ENCODE peak calls at places on chromosomes 16 and 17, in four cellular contexts. P is GM23338; E is stimulated activated CD8-positive, alpha-beta memory T cell treated with anti-CD3 and anti-CD28 coated beads, Interleukin-2, amount 100 ng/mL, for 1 hour; N is IMR-90. U is an unnamed sample.

GRCh38 chr16:83356266-83356665 is 451.5 kb upstream of the HSBP1 start:
- DNase-seq in P (peak; percentile 89), E (no peak), N (peak; percentile 65), U (no peak)

GRCh38 chr17:72976971-72977767 is 115.3 kb downstream of the SLC39A11 start:
- DNase-seq in P (no peak), E (no peak), N (peak; percentile 95), U (peak; percentile 81)

GRCh38 chr16:89409161-89409711 is 81.1 kb downstream of the ANKRD11 start:
- DNase-seq in P (no peak), E (peak; percentile 39), N (peak; percentile 71), U (no peak)

GRCh38 chr17:4476512-4477070 is 22.1 kb upstream of the SPNS2 start:
- DNase-seq in P (no peak), E (no peak), N (no peak), U (no peak)

GRCh38 chr17:41539071-41539492 is 11.0 kb upstream of the KRT19 start:
- DNase-seq in P (no peak), E (no peak), N (no peak), U (peak; percentile 99)

GRCh38 chr17:81002409-81003361 is 11.0 kb downstream of the CHMP6 start:
- DNase-seq in P (no peak), E (no peak), N (peak; percentile 63), U (peak; percentile 74)

GRCh38 chr17:9175700-9176467 is 154.6 kb downstream of the NTN1 start:
- DNase-seq in P (no peak), E (no peak), N (no peak), U (no peak)

GRCh38 chr17:8479431-8479947 is 43.8 kb downstream of the NDEL1 start:
- DNase-seq in P (no peak), E (no peak), N (peak; percentile 71), U (peak; percentile 89)

GRCh38 chr16:61834082-61834481 is 202.2 kb downstream of the CDH8 start:
- DNase-seq in P (no peak), E (no peak), N (no peak), U (no peak)

GRCh38 chr17:64630309-64631223 is 31.5 kb downstream of the SMURF2 start:
- DNase-seq in P (no peak), E (no peak), N (no peak), U (no peak)

GRCh38 chr16:67296422-67296821 is 17.1 kb downstream of the PLEKHG4 start:
- DNase-seq in P (no peak), E (no peak), N (peak; percentile 92), U (peak; percentile 22)

GRCh38 chr16:5415123-5415522 is 317.5 kb upstream of the EEF2KMT start:
- DNase-seq in P (peak; percentile 71), E (no peak), N (no peak), U (no peak)

GRCh38 chr16:57526498-57526897 is 9.9 kb downstream of the CCDC102A start:
- DNase-seq in P (no peak), E (no peak), N (no peak), U (no peak)

GRCh38 chr17:8117367-8117979 is 841 bp downstream of the ALOXE3 start:
- DNase-seq in P (no peak), E (no peak), N (no peak), U (no peak)

GRCh38 chr16:51731160-51731559 is 580.1 kb upstream of the SALL1 start:
- DNase-seq in P (no peak), E (no peak), N (no peak), U (no peak)

GRCh38 chr17:77516902-77517301 is 376.1 kb downstream of the SEC14L1 start:
- DNase-seq in P (no peak), E (no peak), N (peak; percentile 79), U (peak; percentile 90)

GRCh38 chr17:80860101-80860671 is 131.5 kb upstream of the CHMP6 start:
- DNase-seq in P (no peak), E (no peak), N (no peak), U (no peak)

GRCh38 chr17:57165754-57166153 is 80.7 kb downstream of the AKAP1 start:
- DNase-seq in P (no peak), E (no peak), N (no peak), U (no peak)

GRCh38 chr17:51197754-51198153 is 31.5 kb downstream of the NME2 start:
- DNase-seq in P (no peak), E (no peak), N (no peak), U (no peak)

GRCh38 chr17:74156878-74157277 is 46.6 kb upstream of the RPL38 start:
- DNase-seq in P (no peak), E (no peak), N (no peak), U (no peak)

GRCh38 chr16:28524544-28525179 is 14.1 kb downstream of the NUPR1 start:
- DNase-seq in P (no peak), E (no peak), N (no peak), U (no peak)

GRCh38 chr16:23801387-23801786 is 34.4 kb upstream of the PRKCB start:
- DNase-seq in P (peak; percentile 87), E (peak; percentile 60), N (peak; percentile 51), U (peak; percentile 78)

GRCh38 chr16:81902025-81902424 is 109.2 kb downstream of the SDR42E1 start:
- DNase-seq in P (no peak), E (no peak), N (no peak), U (no peak)

GRCh38 chr17:60947100-60947499 is 269.4 kb downstream of the BCAS3 start:
- DNase-seq in P (no peak), E (no peak), N (peak; percentile 86), U (peak; percentile 53)

GRCh38 chr16:2499454-2499853 is 14.3 kb upstream of the ATP6V0C start:
- DNase-seq in P (no peak), E (no peak), N (no peak), U (no peak)

GRCh38 chr17:7004398-7005253 is 7.8 kb upstream of the RNASEK start:
- DNase-seq in P (peak; percentile 87), E (no peak), N (peak; percentile 54), U (no peak)

GRCh38 chr17:74117087-74117486 is 86.4 kb upstream of the RPL38 start:
- DNase-seq in P (no peak), E (no peak), N (no peak), U (no peak)

GRCh38 chr17:17970699-17971430 is 1.3 kb downstream of the TOM1L2 start:
- DNase-seq in P (no peak), E (no peak), N (no peak), U (no peak)

GRCh38 chr17:75832652-75833400 is 11.4 kb downstream of the UNC13D start:
- DNase-seq in P (peak; percentile 85), E (no peak), N (no peak), U (no peak)

GRCh38 chr17:39152134-39152884 is 872 bp upstream of the PLXDC1 start:
- DNase-seq in P (no peak), E (no peak), N (no peak), U (no peak)

GRCh38 chr17:1764274-1764673 is 2.4 kb downstream of the SERPINF1 start:
- DNase-seq in P (no peak), E (peak; percentile 14), N (peak; percentile 87), U (peak; percentile 64)

GRCh38 chr17:73066148-73066884 is 26.2 kb downstream of the SLC39A11 start:
- DNase-seq in P (no peak), E (no peak), N (peak; percentile 67), U (peak; percentile 43)

GRCh38 chr16:16120382-16121184 is 102.7 kb downstream of the ABCC6 start:
- DNase-seq in P (no peak), E (no peak), N (peak; percentile 22), U (no peak)

GRCh38 chr16:56339431-56340195 is 85.7 kb downstream of the AMFR start:
- DNase-seq in P (no peak), E (no peak), N (no peak), U (no peak)

GRCh38 chr16:49280861-49281331 is 742 bp downstream of the CBLN1 start:
- DNase-seq in P (no peak), E (no peak), N (no peak), U (no peak)

GRCh38 chr17:17408236-17408794 is 68.5 kb upstream of the MED9 start:
- DNase-seq in P (no peak), E (no peak), N (peak; percentile 61), U (no peak)

GRCh38 chr17:78442648-78443128 is 64.2 kb downstream of the PGS1 start:
- DNase-seq in P (no peak), E (peak; percentile 11), N (peak; percentile 88), U (no peak)

GRCh38 chr17:79993390-79994221 is 42.1 kb downstream of the TBC1D16 start:
- DNase-seq in P (peak; percentile 69), E (no peak), N (peak; percentile 94), U (no peak)

GRCh38 chr17:10737168-10737622 is 7.4 kb upstream of the TMEM220 start:
- DNase-seq in P (peak; percentile 86), E (no peak), N (peak; percentile 55), U (peak; percentile 54)

U was measured in MG63.